ENCODE peak calls at places on chromosomes 7 and 10, in seven cellular contexts. N, D, I, V, H, Q and W are unnamed samples. For H3K27me3, the result is how much of the 10 kb centered on the place peaks cover.

GRCh38 chr10:103739039-103739764 is 116.2 kb downstream of the SH3PXD2A start:
- DNase-seq in H (no peak), V (peak), D (no peak), I (no peak), N (no peak), Q (peak), W (peak)

GRCh38 chr10:121578965-121579364 is 19.3 kb downstream of the FGFR2 start:
- DNase-seq in V (no peak), H (no peak), Q (no peak), D (no peak), I (no peak), N (no peak), W (no peak)

GRCh38 chr10:130487562-130487961 is 351.4 kb downstream of the GLRX3 start:
- DNase-seq in H (no peak), I (no peak), Q (no peak), D (no peak), N (no peak), V (no peak), W (no peak)

GRCh38 chr7:119482209-119482608 is 790.8 kb upstream of the KCND2 start:
- DNase-seq in N (no peak), V (no peak), I (peak), Q (no peak), H (no peak), D (no peak), W (no peak)

GRCh38 chr10:82880776-82881175 is 1005.8 kb downstream of the NRG3 start:
- DNase-seq in V (no peak), D (no peak), I (no peak), Q (no peak), N (no peak), H (no peak), W (no peak)

GRCh38 chr10:110793128-110793812 is 78.5 kb upstream of the PDCD4 start:
- DNase-seq in D (no peak), Q (no peak), H (no peak), I (no peak), N (no peak), V (no peak), W (no peak)

GRCh38 chr7:36262286-36262685 is 109.2 kb downstream of the EEPD1 start:
- DNase-seq in I (no peak), V (no peak), H (no peak), Q (no peak), D (no peak), N (no peak), W (no peak)

GRCh38 chr10:113524539-113525490 is 28.0 kb upstream of the HABP2 start:
- DNase-seq in D (no peak), H (no peak), V (no peak), Q (no peak), N (no peak), I (no peak), W (no peak)

GRCh38 chr7:17852361-17852760 is 87.9 kb downstream of the SNX13 start:
- DNase-seq in V (no peak), H (no peak), N (no peak), I (no peak), D (no peak), Q (no peak), W (no peak)

GRCh38 chr7:24981544-24981951 is 1.6 kb upstream of the OSBPL3 start:
- DNase-seq in D (peak), Q (peak), V (peak), N (peak), H (no peak), I (peak), W (peak)

GRCh38 chr10:24519950-24520349 is 203.7 kb downstream of the ARHGAP21 start:
- DNase-seq in N (peak), I (no peak), D (no peak), V (no peak), H (no peak), Q (no peak), W (no peak)

GRCh38 chr10:129872001-129872400 is 92.1 kb downstream of the EBF3 start:
- DNase-seq in Q (no peak), N (no peak), I (no peak), D (no peak), V (no peak), H (no peak), W (no peak)

GRCh38 chr7:63968629-63969028 is 30.0 kb upstream of the ZNF722 start:
- DNase-seq in I (no peak), V (no peak), Q (no peak), H (no peak), N (no peak), D (no peak), W (no peak)

GRCh38 chr10:70749756-70750155 is 35.4 kb downstream of the TBATA start:
- DNase-seq in V (no peak), D (peak), H (no peak), N (no peak), I (no peak), Q (no peak), W (no peak)

GRCh38 chr10:119511828-119512515 is 30.5 kb downstream of the RGS10 start:
- DNase-seq in D (no peak), I (no peak), Q (no peak), V (no peak), H (no peak), N (no peak), W (no peak)

GRCh38 chr10:98367626-98368451 is 47.1 kb downstream of the PYROXD2 start:
- DNase-seq in I (no peak), Q (no peak), H (no peak), N (no peak), V (no peak), D (no peak), W (no peak)

GRCh38 chr7:20439384-20439783 is 108.7 kb downstream of the ITGB8 start:
- DNase-seq in I (no peak), D (no peak), V (no peak), Q (no peak), H (no peak), N (no peak), W (no peak)

GRCh38 chr10:62426086-62426485 is 51.9 kb downstream of the ZNF365 start:
- DNase-seq in H (no peak), Q (no peak), V (no peak), I (no peak), D (no peak), N (no peak), W (no peak)

GRCh38 chr7:50394315-50394714 is 55.8 kb downstream of the FIGNL1 start:
- DNase-seq in Q (no peak), N (no peak), V (no peak), D (no peak), I (no peak), H (no peak), W (no peak)

DNA sequence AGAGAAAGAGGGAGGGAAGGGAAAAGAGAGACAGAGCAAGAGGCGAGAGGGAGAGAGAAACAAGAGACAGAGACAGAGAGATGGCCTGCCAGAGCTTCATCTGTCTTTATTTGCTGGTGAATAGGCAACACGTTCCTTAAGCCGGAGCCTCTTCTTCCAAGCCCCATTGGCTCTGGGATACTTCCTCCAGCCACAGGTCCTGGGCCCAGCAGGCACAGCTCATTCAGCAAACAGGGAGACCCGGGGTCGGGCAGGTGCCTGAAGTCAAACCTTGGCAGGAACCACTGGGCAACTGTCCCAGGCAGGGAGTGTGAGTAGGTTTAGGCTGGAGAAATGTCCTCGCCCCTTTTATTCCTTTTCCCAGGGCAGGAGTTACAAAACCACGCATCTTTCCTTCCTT is 68.2 kb downstream of the MYL10 start:
- DNase-seq in H (no peak), V (peak), I (no peak), Q (no peak), D (no peak), N (no peak), W (peak)
- H3K27me3 ChIP-seq in H (under half), V (under half), I (under half), Q (under half), D (under half), N (under half), W (under half)

GRCh38 chr10:97101166-97101940 is 84.4 kb downstream of the SLIT1 start:
- DNase-seq in V (no peak), Q (no peak), H (no peak), N (no peak), D (no peak), I (no peak), W (no peak)

GRCh38 chr10:97099089-97099488 is 86.7 kb downstream of the SLIT1 start:
- DNase-seq in I (no peak), N (no peak), D (no peak), V (no peak), Q (no peak), H (no peak), W (no peak)

GRCh38 chr10:97102441-97102840 is 83.3 kb downstream of the SLIT1 start:
- DNase-seq in H (no peak), V (no peak), Q (no peak), D (no peak), N (no peak), I (no peak), W (no peak)

GRCh38 chr10:97100657-97101056 is 85.1 kb downstream of the SLIT1 start:
- DNase-seq in H (no peak), D (no peak), Q (no peak), N (no peak), V (no peak), I (no peak), W (no peak)

DNA sequence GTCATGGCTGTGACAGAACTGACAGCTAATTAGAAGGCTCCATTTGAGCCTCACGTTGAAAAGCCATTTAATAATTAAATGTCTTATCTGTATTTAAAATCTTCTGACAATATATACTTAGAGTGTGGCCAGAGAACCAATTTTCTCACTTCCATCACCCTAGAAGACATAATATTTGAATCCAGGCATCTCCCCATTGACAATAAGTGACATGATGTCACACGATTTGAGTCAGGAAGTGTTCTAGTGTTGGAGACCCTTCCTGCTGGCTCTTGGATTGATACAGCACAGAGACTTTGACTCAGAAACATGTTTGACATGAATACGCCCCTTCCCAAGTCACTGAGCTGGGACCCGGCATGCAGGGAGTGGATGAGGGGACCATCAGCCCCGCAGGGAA is 85.9 kb downstream of the SLIT1 start:
- DNase-seq in Q (no peak), I (no peak), V (no peak), D (no peak), N (no peak), H (no peak), W (no peak)
- H3K27me3 ChIP-seq in Q (under half), I (under half), V (under half), D (under half), N (under half), H (under half), W (under half)

DNA sequence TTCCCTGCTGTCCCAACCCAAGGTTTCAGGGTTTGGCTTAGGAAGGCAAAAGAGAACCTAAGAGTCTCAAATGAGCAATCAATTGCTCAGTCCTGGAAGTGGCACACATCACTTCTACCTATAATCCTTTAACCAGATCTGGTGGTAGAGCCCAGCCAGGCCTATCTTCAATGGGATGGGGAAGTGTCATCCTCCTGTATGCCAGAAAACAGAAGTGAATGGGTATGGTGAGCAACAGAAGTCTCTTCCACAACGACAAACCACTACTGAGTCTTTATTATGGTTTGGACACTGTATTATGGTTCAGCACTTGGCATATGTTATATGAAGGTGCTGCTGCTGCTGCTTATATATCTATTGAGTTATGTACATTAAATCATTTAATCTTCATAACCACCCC is 3.0 kb upstream of the AKR1B1 start:
- DNase-seq in V (no peak), I (no peak), D (no peak), N (no peak), Q (no peak), H (no peak), W (no peak)
- H3K27me3 ChIP-seq in V (under half), I (under half), D (under half), N (under half), Q (under half), H (under half), W (under half)

GRCh38 chr10:91050371-91051034 is 129.6 kb upstream of the ANKRD1 start:
- DNase-seq in D (no peak), V (no peak), I (no peak), H (no peak), N (no peak), Q (no peak), W (no peak)

GRCh38 chr10:91043173-91043910 is 122.5 kb upstream of the ANKRD1 start:
- DNase-seq in H (no peak), N (no peak), I (peak), D (no peak), Q (no peak), V (no peak), W (no peak)

GRCh38 chr10:91049961-91050360 is 129.1 kb upstream of the ANKRD1 start:
- DNase-seq in V (no peak), Q (no peak), I (no peak), N (no peak), H (no peak), D (no peak), W (no peak)

GRCh38 chr10:91048380-91048779 is 127.5 kb upstream of the ANKRD1 start:
- DNase-seq in H (no peak), I (no peak), Q (no peak), N (no peak), D (no peak), V (no peak), W (no peak)

DNA sequence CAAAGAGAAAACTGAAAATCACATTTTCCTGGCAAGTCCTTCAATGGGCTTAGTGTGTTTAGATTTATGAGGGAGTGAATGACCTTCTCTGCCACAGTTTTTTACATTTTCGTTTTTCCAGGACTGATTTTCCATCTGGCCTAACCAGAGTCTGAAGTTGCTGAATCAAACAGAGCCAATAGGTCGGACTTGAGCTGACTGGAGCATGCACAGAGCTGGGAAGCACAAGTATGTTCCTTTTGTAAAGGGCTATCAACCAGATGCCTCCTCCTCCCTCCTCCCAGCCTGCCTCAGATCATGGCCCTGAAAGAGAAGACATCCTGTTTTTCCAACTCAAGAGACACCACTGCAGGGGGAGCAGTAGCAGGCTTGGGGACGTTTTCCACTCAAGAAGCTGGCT is 126.0 kb upstream of the ANKRD1 start:
- DNase-seq in H (no peak), N (no peak), V (no peak), I (no peak), Q (no peak), D (no peak), W (no peak)
- H3K27me3 ChIP-seq in H (under half), N (under half), V (under half), I (under half), Q (under half), D (under half), W (under half)

DNA sequence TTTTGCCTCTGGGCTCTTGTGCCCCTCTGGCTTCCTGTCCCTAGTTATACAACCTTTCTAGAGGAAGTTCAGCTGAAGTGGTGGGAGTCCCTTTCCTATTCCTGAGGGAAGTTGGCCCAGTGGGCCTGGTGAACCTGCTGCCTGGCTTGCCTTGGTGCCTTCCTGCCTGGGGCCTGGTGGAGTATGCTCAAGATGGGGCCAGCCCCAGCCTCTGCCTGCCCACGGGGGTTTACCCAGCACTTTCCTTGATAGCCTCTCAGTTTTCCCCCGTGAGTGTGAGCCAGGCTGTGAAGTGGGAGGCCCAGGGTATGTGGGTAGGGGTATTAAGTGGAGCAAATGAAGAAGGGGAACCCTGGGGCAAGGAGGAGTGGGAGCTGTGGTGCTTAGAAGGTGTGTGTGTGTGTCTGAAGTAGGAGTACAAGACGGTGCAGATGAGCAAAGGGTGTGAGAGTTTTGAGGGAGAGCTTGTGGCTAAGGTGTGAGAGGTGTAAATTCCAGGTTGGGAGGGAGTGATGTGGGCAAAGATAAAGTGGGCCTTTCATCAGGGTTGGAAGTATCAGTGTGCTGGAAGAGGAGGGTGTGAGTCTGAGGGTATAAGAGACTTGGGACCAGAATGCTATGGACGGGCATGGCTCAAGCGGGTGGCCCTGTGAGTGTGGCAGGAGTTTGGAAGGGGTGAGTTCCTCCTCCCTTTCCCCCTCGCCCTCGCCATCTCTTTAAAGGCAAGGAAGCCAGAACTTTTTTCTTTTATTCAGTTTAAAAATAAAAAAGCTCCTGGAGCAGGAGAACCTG is 10.9 kb upstream of the PAX2 start:
- DNase-seq in Q (no peak), I (no peak), N (no peak), D (no peak), V (no peak), H (no peak), W (no peak)
- H3K27me3 ChIP-seq in Q (half or more), I (under half), N (under half), D (half or more), V (half or more), H (half or more), W (half or more)

GRCh38 chr7:131908719-131909118 is 352.3 kb upstream of the PODXL start:
- DNase-seq in I (no peak), Q (no peak), V (no peak), H (no peak), D (no peak), N (no peak), W (no peak)
- H3K27me3 ChIP-seq in I (under half), Q (under half), V (under half), H (under half), D (half or more), N (under half), W (under half)

DNA sequence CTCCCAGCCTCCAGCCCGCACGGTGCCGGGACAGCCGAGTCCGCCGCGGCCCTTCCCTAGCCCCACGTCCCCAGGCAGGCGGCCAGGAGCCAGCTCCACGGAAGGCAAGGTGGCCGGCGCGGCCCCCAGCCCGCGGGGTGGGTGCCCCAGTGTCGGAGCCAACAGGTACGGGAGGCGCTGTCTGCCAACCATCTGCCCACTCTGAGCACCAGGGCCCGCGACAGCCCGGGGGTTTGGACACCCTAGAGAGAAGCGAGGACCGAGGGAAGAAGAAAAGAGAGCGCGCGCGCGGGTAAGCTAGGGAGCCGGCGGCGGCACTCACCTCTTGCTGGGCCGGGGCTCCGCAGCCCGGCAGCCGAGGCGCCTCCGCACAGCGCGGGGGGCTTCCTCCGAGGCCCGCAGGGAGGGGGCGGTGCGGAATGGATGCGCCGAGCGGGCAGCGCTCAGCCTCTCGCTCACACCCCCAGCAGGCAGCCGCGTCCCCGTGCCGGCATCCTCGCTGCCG is 75.7 kb downstream of the CALN1 start:
- DNase-seq in N (no peak), H (no peak), V (no peak), Q (no peak), D (no peak), I (no peak), W (no peak)
- H3K27me3 ChIP-seq in N (under half), H (under half), V (under half), Q (half or more), D (under half), I (under half), W (under half)

DNA sequence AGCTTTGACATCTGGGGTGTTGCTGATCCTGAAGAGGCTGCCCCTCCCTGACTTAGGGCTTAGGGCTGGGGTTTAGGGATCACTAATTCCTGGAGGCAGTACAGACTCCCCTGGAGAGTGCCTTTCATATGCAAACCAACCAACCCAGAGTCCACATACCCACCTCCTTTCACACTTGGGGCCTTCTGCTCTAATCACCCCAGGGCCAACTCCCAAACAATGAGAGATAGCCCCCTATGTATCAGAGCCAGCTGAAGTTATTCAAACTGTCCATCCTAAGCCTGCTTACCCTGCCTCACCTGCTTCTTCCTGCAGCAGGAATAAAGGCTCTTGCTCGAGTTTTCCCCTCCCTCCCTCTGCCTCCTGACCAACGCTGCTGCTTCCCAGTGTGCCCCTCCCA is 51.8 kb upstream of the SLC35G1 start:
- DNase-seq in V (no peak), I (no peak), N (no peak), Q (no peak), H (no peak), D (no peak), W (no peak)
- H3K27me3 ChIP-seq in V (under half), I (under half), N (under half), Q (under half), H (under half), D (under half), W (under half)

DNA sequence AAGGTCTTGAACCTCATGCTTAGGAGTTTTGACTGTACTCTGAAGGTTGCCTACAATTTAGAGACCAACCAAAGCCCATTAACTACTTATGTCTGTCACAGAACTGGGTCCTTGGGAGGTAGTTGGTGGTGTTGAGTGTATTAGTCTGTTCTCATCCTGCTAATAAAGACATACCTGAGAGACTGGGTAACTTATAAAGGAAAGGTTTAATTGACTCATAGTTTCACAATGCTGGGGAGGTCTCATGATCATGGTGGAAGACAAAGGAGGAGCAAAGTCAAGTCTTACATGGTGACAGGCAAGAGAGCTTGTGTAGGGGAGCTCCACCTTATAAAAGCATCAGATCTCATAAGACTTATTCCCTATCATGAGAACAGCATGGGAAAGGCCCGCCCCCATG is 319.6 kb upstream of the ZMIZ1 start:
- DNase-seq in H (no peak), Q (no peak), V (no peak), D (no peak), I (no peak), N (no peak), W (no peak)
- H3K27me3 ChIP-seq in H (under half), Q (under half), V (under half), D (under half), I (under half), N (under half), W (under half)